ENCODE peak calls at places on chromosome 21, in seven cellular contexts. Q is neural progenitor cell, J is A673, Z is heart right ventricle, D is cardiac muscle cell, Y is pancreas, G is GM12878. B is an unnamed sample.

GRCh38 chr21:26072891-26073615 is 97.5 kb downstream of the APP start:
- DNase-seq in Q (no peak), J (no peak), Z (no peak), D (no peak), Y (no peak), G (no peak), B (no peak)

GRCh38 chr21:19198801-19199200 is 795.2 kb upstream of the TMPRSS15 start:
- DNase-seq in Q (no peak), J (no peak), Z (no peak), D (no peak), Y (no peak), G (no peak), B (no peak)

GRCh38 chr21:38170283-38170682 is 86.5 kb upstream of the KCNJ15 start:
- DNase-seq in Q (peak), J (no peak), Z (peak), D (no peak), Y (no peak), G (no peak), B (peak)

GRCh38 chr21:26512664-26513063 is 60.4 kb downstream of the CYYR1 start:
- DNase-seq in Q (no peak), J (no peak), Z (no peak), D (no peak), Y (no peak), G (no peak), B (no peak)

GRCh38 chr21:27831821-27832569 is 865.1 kb upstream of the ADAMTS5 start:
- DNase-seq in Q (no peak), J (no peak), Z (no peak), D (no peak), Y (no peak), G (no peak), B (no peak)

GRCh38 chr21:29091032-29091431 is 17.6 kb upstream of the CCT8 start:
- DNase-seq in Q (no peak), J (no peak), Z (no peak), D (no peak), Y (no peak), G (no peak), B (no peak)

GRCh38 chr21:31917108-31917507 is 44.3 kb downstream of the HUNK start:
- DNase-seq in Q (no peak), J (no peak), Z (no peak), D (no peak), Y (no peak), G (no peak), B (no peak)

GRCh38 chr21:36260030-36260787 is 59.8 kb upstream of the MORC3 start:
- DNase-seq in Q (peak), J (peak), Z (peak), D (peak), Y (peak), G (peak), B (no peak)

GRCh38 chr21:24112020-24112419 is 1495.3 kb downstream of the MRPL39 start:
- DNase-seq in Q (no peak), J (no peak), Z (no peak), D (no peak), Y (no peak), G (no peak), B (no peak)

GRCh38 chr21:46478910-46479309 is 20.2 kb downstream of the DIP2A start:
- DNase-seq in Q (no peak), J (no peak), Z (no peak), D (no peak), Y (no peak), G (no peak), B (no peak)

GRCh38 chr21:38494254-38494648 is 4.0 kb downstream of the ERG start:
- DNase-seq in Q (no peak), J (no peak), Z (no peak), D (no peak), Y (no peak), G (no peak), B (no peak)

GRCh38 chr21:36532769-36533467 is 53.0 kb upstream of the CLDN14 start:
- DNase-seq in Q (no peak), J (no peak), Z (no peak), D (no peak), Y (no peak), G (no peak), B (no peak)

GRCh38 chr21:34946385-34947121 is 102.5 kb downstream of the RUNX1 start:
- DNase-seq in Q (no peak), J (no peak), Z (no peak), D (no peak), Y (no peak), G (no peak), B (no peak)

GRCh38 chr21:40271169-40271568 is 403.9 kb downstream of the PCP4 start:
- DNase-seq in Q (peak), J (no peak), Z (no peak), D (peak), Y (no peak), G (no peak), B (no peak)

GRCh38 chr21:38965241-38965640 is 159.5 kb downstream of the ETS2 start:
- DNase-seq in Q (no peak), J (no peak), Z (no peak), D (peak), Y (no peak), G (no peak), B (no peak)

GRCh38 chr21:29812947-29813346 is 126.8 kb downstream of the GRIK1 start:
- DNase-seq in Q (no peak), J (no peak), Z (no peak), D (no peak), Y (no peak), G (no peak), B (no peak)

GRCh38 chr21:33991091-33991490 is 75.5 kb upstream of the ATP5PO start:
- DNase-seq in Q (no peak), J (no peak), Z (no peak), D (no peak), Y (no peak), G (no peak), B (no peak)

GRCh38 chr21:18917602-18918001 is 514.0 kb upstream of the TMPRSS15 start:
- DNase-seq in Q (no peak), J (no peak), Z (no peak), D (peak), Y (no peak), G (no peak), B (no peak)

GRCh38 chr21:34797202-34797527 is 128.4 kb downstream of the CLIC6 start:
- DNase-seq in Q (no peak), J (no peak), Z (no peak), D (no peak), Y (no peak), G (no peak), B (no peak)

GRCh38 chr21:37322084-37322483 is 44.5 kb upstream of the DYRK1A start:
- DNase-seq in Q (no peak), J (no peak), Z (no peak), D (no peak), Y (no peak), G (no peak), B (no peak)

GRCh38 chr21:36807421-36808004 is 108.6 kb downstream of the SIM2 start:
- DNase-seq in Q (no peak), J (no peak), Z (no peak), D (no peak), Y (no peak), G (no peak), B (no peak)

GRCh38 chr21:38831526-38832467 is 26.1 kb downstream of the ETS2 start:
- DNase-seq in Q (no peak), J (peak), Z (peak), D (no peak), Y (peak), G (peak), B (no peak)

DNA sequence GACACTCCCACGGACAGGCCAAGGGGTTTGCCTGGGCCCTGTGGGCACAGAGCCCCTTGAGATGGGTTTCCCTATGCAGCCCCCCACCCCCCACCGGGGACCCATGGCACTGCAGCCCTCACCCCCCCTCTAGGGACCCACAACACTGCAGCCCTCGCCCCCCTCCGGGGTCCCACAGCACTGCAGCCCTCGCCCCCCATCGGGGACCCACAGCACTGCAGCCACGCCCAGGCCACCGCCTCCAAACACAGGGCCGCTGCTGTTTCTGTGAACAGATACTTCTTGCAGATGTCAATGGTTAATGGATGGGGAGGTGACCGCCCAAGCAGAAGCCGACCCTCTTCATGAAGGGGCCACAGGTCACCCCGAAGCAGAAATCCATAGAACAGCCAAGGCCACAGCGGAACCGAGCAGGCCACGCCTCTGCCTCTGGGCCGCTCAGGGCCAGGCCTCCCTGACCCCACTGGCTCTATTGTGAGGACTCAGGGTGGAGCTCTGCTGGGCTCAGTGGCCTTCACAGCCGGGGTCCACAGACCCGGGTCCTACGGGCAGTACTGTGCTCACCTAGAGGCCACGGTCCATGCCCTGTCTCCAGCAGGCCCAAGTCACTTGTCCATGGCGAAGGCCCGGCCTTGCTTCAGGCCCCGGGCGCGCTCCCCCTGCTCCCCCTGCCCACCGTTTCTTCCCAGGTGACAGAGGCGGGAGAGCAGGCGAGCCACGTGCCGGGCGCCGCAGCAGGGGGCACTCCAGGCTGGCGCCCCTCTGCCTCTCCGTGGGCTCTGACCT is 4.1 kb upstream of the POFUT2 start:
- DNase-seq in Q (no peak), J (no peak), Z (no peak), D (no peak), Y (peak), G (no peak), B (no peak)
- TF ChIP-seq CTCF in Q (no peak), J (no peak), Z (no peak), D (no peak), Y (no peak), G (no peak), B (no peak)

GRCh38 chr21:42561742-42562141 is 48.1 kb downstream of the SLC37A1 start:
- DNase-seq in Q (no peak), J (no peak), Z (no peak), D (no peak), Y (no peak), G (peak), B (no peak)
- H3K4me3 ChIP-seq in Q (no peak), J (no peak), Z (no peak), D (no peak), Y (no peak), G (no peak), B (no peak)

GRCh38 chr21:41593784-41594138 is 85.8 kb upstream of the TMPRSS2 start:
- DNase-seq in Q (no peak), J (no peak), Z (no peak), D (no peak), Y (peak), G (no peak), B (no peak)
- H3K27ac ChIP-seq in Q (no peak), J (no peak), Z (no peak), D (no peak), Y (peak), G (no peak), B (no peak)

GRCh38 chr21:45475004-45475685 is 67.1 kb downstream of the SLC19A1 start:
- DNase-seq in Q (no peak), J (no peak), Z (no peak), D (no peak), Y (no peak), G (no peak), B (no peak)

GRCh38 chr21:45473496-45474322 is 68.5 kb downstream of the SLC19A1 start:
- DNase-seq in Q (no peak), J (no peak), Z (no peak), D (no peak), Y (no peak), G (no peak), B (no peak)

GRCh38 chr21:45471229-45472052 is 66.5 kb downstream of the COL18A1 start:
- DNase-seq in Q (no peak), J (peak), Z (peak), D (no peak), Y (no peak), G (no peak), B (no peak)

GRCh38 chr21:45474323-45474950 is 67.8 kb downstream of the SLC19A1 start:
- DNase-seq in Q (no peak), J (no peak), Z (no peak), D (no peak), Y (no peak), G (no peak), B (no peak)

DNA sequence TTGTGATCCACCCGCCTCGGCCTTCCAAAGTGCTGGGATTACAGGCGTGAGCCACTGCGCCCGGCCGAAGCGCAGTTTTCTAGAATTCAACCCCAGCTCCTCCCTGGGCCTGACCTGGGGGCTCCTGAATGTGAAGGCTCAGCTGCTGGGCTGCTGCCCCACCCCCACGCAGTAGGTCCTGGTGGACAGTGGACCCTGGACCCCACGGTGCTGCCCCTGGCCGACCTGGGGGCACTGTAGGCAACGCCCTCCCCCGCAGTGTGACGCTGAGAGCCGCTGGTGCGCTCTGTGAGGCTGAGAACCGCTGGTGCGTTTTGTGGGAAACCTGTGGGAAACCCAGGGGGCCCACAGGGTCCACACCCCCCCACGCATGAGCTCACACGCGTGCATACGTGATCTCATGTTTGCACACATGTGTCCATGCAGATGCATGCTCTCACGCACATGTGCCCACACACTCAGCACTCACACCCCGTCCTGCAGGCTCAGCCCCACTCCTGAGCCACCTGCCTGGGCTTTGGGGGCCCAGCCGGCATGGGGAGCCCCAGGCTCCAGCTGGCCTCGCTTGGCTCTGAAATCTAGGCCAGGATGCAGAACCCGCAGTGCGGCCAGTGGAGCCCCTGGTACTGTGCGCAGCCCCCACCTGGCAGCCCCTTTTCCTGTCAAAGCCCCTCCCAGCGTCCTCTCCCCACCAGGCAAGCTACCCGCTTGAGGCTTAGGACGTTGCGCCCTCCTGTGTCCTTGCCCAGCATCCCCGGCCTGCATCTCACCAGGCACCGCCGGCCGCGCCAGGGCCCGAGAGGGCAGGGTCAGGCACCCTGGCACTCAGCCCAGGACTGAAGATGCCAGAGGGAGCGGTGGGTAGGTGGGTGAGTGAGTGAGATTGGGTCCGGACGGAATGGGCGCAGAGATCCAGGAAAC is 67.7 kb downstream of the COL18A1 start:
- DNase-seq in Q (no peak), J (no peak), Z (no peak), D (no peak), Y (no peak), G (no peak), B (no peak)
- TF ChIP-seq CTCF in Q (no peak), J (no peak), Z (no peak), D (no peak), Y (no peak), G (no peak), B (no peak)

GRCh38 chr21:16193758-16194606 is 464.2 kb downstream of the USP25 start:
- DNase-seq in Q (peak), J (no peak), Z (peak), D (peak), Y (peak), G (no peak), B (peak)

GRCh38 chr21:16195896-16196443 is 466.2 kb downstream of the USP25 start:
- DNase-seq in Q (no peak), J (no peak), Z (no peak), D (no peak), Y (no peak), G (no peak), B (no peak)

GRCh38 chr21:16194851-16195251 is 465.1 kb downstream of the USP25 start:
- DNase-seq in Q (peak), J (no peak), Z (no peak), D (peak), Y (no peak), G (no peak), B (no peak)

GRCh38 chr21:16196521-16197208 is 466.9 kb downstream of the USP25 start:
- DNase-seq in Q (no peak), J (no peak), Z (no peak), D (no peak), Y (no peak), G (no peak), B (no peak)

GRCh38 chr21:16195476-16195875 is 465.7 kb downstream of the USP25 start:
- DNase-seq in Q (no peak), J (no peak), Z (no peak), D (no peak), Y (no peak), G (no peak), B (no peak)
- H3K4me3 ChIP-seq in Q (no peak), J (no peak), Z (peak), D (peak), Y (no peak), G (peak), B (no peak)